ENCODE peak calls at places on chromosomes 12 and 14, in four cellular contexts. K is CD8-positive, alpha-beta T cell; P is fibroblast of the aortic adventitia; V is hypothalamus. R is an unnamed sample.

GRCh38 chr14:101520621-101521305 is 40.5 kb upstream of the DIO3 start:
- DNase-seq in K (no peak), P (peak; percentile 53), V (no peak), R (no peak)

GRCh38 chr12:124727922-124728321 is 135.7 kb downstream of the SCARB1 start:
- DNase-seq in V (no peak), K (no peak), P (no peak), R (no peak)

GRCh38 chr12:106914796-106915634 is 40.7 kb upstream of the TMEM263 start:
- DNase-seq in P (no peak), K (no peak), V (no peak), R (no peak)

GRCh38 chr14:79949906-79950305 is 261.4 kb downstream of the DIO2 start:
- DNase-seq in P (peak; percentile 11), K (no peak), V (no peak), R (no peak)

GRCh38 chr14:101960225-101960624 is 4.1 kb upstream of the DYNC1H1 start:
- DNase-seq in K (no peak), V (no peak), P (peak; percentile 32), R (no peak)

GRCh38 chr12:13094349-13094748 is 9.1 kb downstream of the GSG1 start:
- DNase-seq in P (peak; percentile 72), K (no peak), V (no peak), R (no peak)

GRCh38 chr12:120229583-120230325 is 28.8 kb upstream of the RPLP0 start:
- DNase-seq in P (peak; percentile 56), K (no peak), V (no peak), R (no peak)

GRCh38 chr12:117361312-117361670 is at the start of gene NOS1:
- DNase-seq in V (no peak), K (no peak), P (no peak), R (no peak)

GRCh38 chr14:76407449-76408150 is 31.7 kb downstream of the ESRRB start:
- DNase-seq in P (no peak), K (no peak), V (no peak), R (no peak)

GRCh38 chr14:37399517-37399916 is 195.5 kb downstream of the FOXA1 start:
- DNase-seq in V (no peak), P (no peak), K (no peak), R (no peak)

GRCh38 chr14:73472182-73473114 is 14.1 kb upstream of the NUMB start:
- DNase-seq in P (peak; percentile 87), V (no peak), K (no peak), R (peak; percentile 76)

GRCh38 chr14:79740043-79740442 is 471.3 kb downstream of the DIO2 start:
- DNase-seq in K (no peak), V (no peak), P (no peak), R (no peak)

GRCh38 chr12:95446511-95446910 is 27.4 kb upstream of the METAP2 start:
- DNase-seq in K (no peak), P (peak; percentile 39), V (no peak), R (no peak)

GRCh38 chr12:62660763-62661162 is 194.1 kb downstream of the MON2 start:
- DNase-seq in K (no peak), V (no peak), P (peak; percentile 41), R (no peak)

GRCh38 chr12:28083816-28084678 is 106.2 kb upstream of the CCDC91 start:
- DNase-seq in P (peak; percentile 76), V (no peak), K (no peak), R (no peak)

GRCh38 chr14:35286707-35287106 is 5.5 kb upstream of the PSMA6 start:
- DNase-seq in K (no peak), P (no peak), V (no peak), R (no peak)

GRCh38 chr12:30882706-30883105 is 43.8 kb upstream of the TSPAN11 start:
- DNase-seq in K (no peak), V (no peak), P (peak; percentile 4), R (no peak)

GRCh38 chr14:52840916-52841315 is 49.5 kb upstream of the GNPNAT1 start:
- DNase-seq in P (peak; percentile 74), V (no peak), K (no peak), R (no peak)

GRCh38 chr14:36502558-36503508 is 17.2 kb downstream of the NKX2-1 start:
- DNase-seq in V (no peak), P (no peak), K (no peak), R (peak; percentile 100)

GRCh38 chr14:53389207-53389606 is 236.1 kb upstream of the DDHD1 start:
- DNase-seq in K (no peak), V (no peak), P (peak; percentile 41), R (no peak)

GRCh38 chr12:80861636-80862378 is 75.9 kb downstream of the LIN7A start:
- DNase-seq in K (no peak), P (peak; percentile 60), V (no peak), R (no peak)

GRCh38 chr14:43005807-43006206 is 1399.1 kb downstream of the LRFN5 start:
- DNase-seq in K (no peak), V (no peak), P (peak; percentile 42), R (no peak)

GRCh38 chr14:102980409-102980810 is 57.9 kb downstream of the AMN start:
- DNase-seq in K (no peak), V (no peak), P (peak; percentile 49), R (no peak)

GRCh38 chr12:102438047-102438822 is 42.1 kb downstream of the IGF1 start:
- DNase-seq in K (no peak), V (no peak), P (no peak), R (no peak)

GRCh38 chr12:106527356-106527755 is 55.4 kb upstream of the RFX4 start:
- DNase-seq in V (no peak), K (no peak), P (peak; percentile 17), R (no peak)

GRCh38 chr14:96156804-96157760 is 47.6 kb upstream of the BDKRB2 start:
- DNase-seq in K (no peak), V (no peak), P (no peak), R (no peak)

GRCh38 chr14:90276627-90277367 is 20.4 kb downstream of the PSMC1 start:
- DNase-seq in K (no peak), P (no peak), V (no peak), R (no peak)

GRCh38 chr12:93626160-93626559 is 51.0 kb upstream of the CRADD start:
- DNase-seq in K (no peak), V (no peak), P (no peak), R (no peak)

GRCh38 chr12:42794811-42795210 is 205.3 kb upstream of the PRICKLE1 start:
- DNase-seq in P (no peak), K (no peak), V (no peak), R (no peak)

GRCh38 chr12:121333747-121334146 is 18.5 kb downstream of the ANAPC5 start:
- DNase-seq in K (no peak), V (no peak), P (no peak), R (no peak)

GRCh38 chr12:30417697-30418231 is 277.9 kb downstream of the IPO8 start:
- DNase-seq in K (no peak), P (peak; percentile 92), V (no peak), R (no peak)

GRCh38 chr12:31369712-31370521 is 44.0 kb upstream of the SINHCAF start:
- DNase-seq in K (no peak), P (peak; percentile 74), V (no peak), R (peak; percentile 90)

GRCh38 chr12:119631930-119632678 is 35.8 kb upstream of the PRKAB1 start:
- DNase-seq in V (no peak), K (no peak), P (peak; percentile 17), R (no peak)

GRCh38 chr14:50943261-50943942 is 881 bp downstream of the PYGL start:
- DNase-seq in K (no peak), P (peak; percentile 67), V (no peak), R (no peak)

GRCh38 chr12:120711411-120711810 is 1.2 kb downstream of the UNC119B start:
- DNase-seq in V (no peak), P (no peak), K (no peak), R (no peak)

GRCh38 chr14:30252151-30252550 is 306.8 kb upstream of the G2E3 start:
- DNase-seq in K (no peak), P (peak; percentile 22), V (no peak), R (no peak)

GRCh38 chr12:124605150-124605549 is 37.7 kb upstream of the NCOR2 start:
- DNase-seq in K (no peak), P (no peak), V (no peak), R (peak; percentile 56)

GRCh38 chr12:131001493-131001892 is 47.8 kb downstream of the ADGRD1 start:
- DNase-seq in K (no peak), V (no peak), P (no peak), R (no peak)

GRCh38 chr14:24425704-24426103 is 3.8 kb downstream of the CBLN3 start:
- DNase-seq in V (no peak), K (no peak), P (peak; percentile 94), R (no peak)

GRCh38 chr14:103563089-103563620 is 395 bp downstream of the COA8 start:
- DNase-seq in K (no peak), P (peak; percentile 35), V (no peak), R (no peak)